ENCODE peak calls at places on chromosomes 6 and 20, in nine cellular contexts. E is stomach, N is A549, D is NT2/D1, M is kidney, A is mesendoderm, R is fibroblast of lung, T is fibroblast of the aortic adventitia, S is uterus. C is an unnamed sample.

GRCh38 chr6:154848580-154848979 is 115.4 kb downstream of the SCAF8 start:
- DNase-seq in E (no peak), M (no peak), R (peak; percentile 23), D (no peak), S (no peak), A (no peak), T (peak; percentile 24), N (no peak), C (no peak)

GRCh38 chr6:102961902-102962301 is 1568.4 kb downstream of the GRIK2 start:
- DNase-seq in T (no peak), E (no peak), R (no peak), M (no peak), A (no peak), D (no peak), N (no peak), S (no peak), C (no peak)

GRCh38 chr6:150511313-150511712 is 88.4 kb upstream of the PLEKHG1 start:
- DNase-seq in N (no peak), D (no peak), S (no peak), M (no peak), A (no peak), T (no peak), E (no peak), R (no peak), C (no peak)

GRCh38 chr20:29878777-29879442 is 1378.6 kb upstream of the DEFB115 start:
- DNase-seq in T (no peak), N (no peak), S (no peak), D (no peak), E (peak; percentile 26), M (peak; percentile 79), R (no peak), A (no peak), C (no peak)

GRCh38 chr20:32560989-32561830 is 23.9 kb downstream of the NOL4L start:
- DNase-seq in R (no peak), M (peak; percentile 62), T (peak; percentile 31), E (no peak), N (no peak), A (no peak), D (no peak), S (no peak), C (no peak)

GRCh38 chr20:19851863-19852262 is 93.8 kb downstream of the RIN2 start:
- DNase-seq in M (no peak), R (no peak), A (no peak), N (no peak), D (no peak), S (no peak), T (no peak), E (no peak), C (no peak)

GRCh38 chr6:38099211-38099610 is 279.7 kb downstream of the ZFAND3 start:
- DNase-seq in M (no peak), D (no peak), N (no peak), S (no peak), T (no peak), E (no peak), R (no peak), A (no peak), C (no peak)

GRCh38 chr20:32706486-32706885 is 32.7 kb upstream of the C20orf203 start:
- DNase-seq in M (no peak), R (no peak), E (no peak), D (no peak), T (no peak), S (no peak), N (no peak), A (no peak), C (no peak)

GRCh38 chr20:23049201-23049932 is at the start of gene THBD:
- DNase-seq in D (no peak), M (peak; percentile 93), E (peak; percentile 76), N (peak; percentile 89), S (peak; percentile 51), A (peak; percentile 57), R (peak; percentile 52), T (peak; percentile 78), C (no peak)

GRCh38 chr20:23046431-23046830 is 3.0 kb downstream of the THBD start:
- DNase-seq in S (no peak), A (no peak), T (no peak), M (no peak), D (no peak), E (no peak), R (no peak), N (no peak), C (no peak)

GRCh38 chr20:23048283-23049200 is 930 bp downstream of the THBD start:
- DNase-seq in A (peak; percentile 74), S (peak; percentile 22), R (peak; percentile 22), D (no peak), M (peak; percentile 86), E (peak; percentile 79), N (peak; percentile 76), T (peak; percentile 51), C (no peak)

GRCh38 chr20:23047001-23047737 is 2.3 kb downstream of the THBD start:
- DNase-seq in S (no peak), N (no peak), D (no peak), E (no peak), R (no peak), T (no peak), M (no peak), A (no peak), C (no peak)

DNA sequence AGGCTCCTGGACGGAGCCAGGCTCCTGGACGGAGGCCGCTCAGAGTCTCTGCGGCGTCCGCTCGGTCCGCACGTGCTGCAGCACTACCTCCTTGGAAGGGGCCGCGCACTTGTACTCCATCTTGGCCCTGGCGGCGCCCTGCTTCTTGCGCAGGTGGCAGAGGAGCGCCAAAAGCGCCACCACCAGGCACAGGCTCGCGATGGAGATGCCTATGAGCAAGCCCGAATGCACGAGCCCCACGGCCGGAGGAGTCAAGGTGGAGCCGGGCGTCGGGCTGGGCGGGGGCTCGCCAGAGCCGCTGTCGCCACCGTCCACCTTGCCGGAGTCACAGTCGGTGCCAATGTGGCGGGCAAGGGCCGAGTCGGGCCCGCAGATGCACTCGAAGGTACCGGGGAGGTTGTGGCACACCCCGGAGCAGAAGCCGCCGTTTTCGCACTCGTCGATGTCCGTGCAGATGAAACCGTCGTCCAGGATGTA is 1.7 kb downstream of the THBD start:
- DNase-seq in E (peak; percentile 46), D (no peak), T (no peak), N (no peak), M (peak; percentile 80), A (peak; percentile 43), R (no peak), S (no peak), C (no peak)
- H3K4me3 ChIP-seq in E (peak overlapping the region; percentile 61), D (no peak overlapping the region), T (peak overlapping the region; percentile 69), N (peak overlapping the region; percentile 72), M (peak overlapping the region; percentile 63), A (no peak overlapping the region), R (peak overlapping the region; percentile 39), S (peak overlapping the region; percentile 13), C (peak overlapping the region; percentile 11)

GRCh38 chr20:63651942-63652191 is 1.4 kb downstream of the STMN3 start:
- DNase-seq in T (no peak), S (no peak), N (no peak), M (peak; percentile 87), R (no peak), E (no peak), A (no peak), D (no peak), C (no peak)

GRCh38 chr20:63655249-63655648 is 2.0 kb upstream of the STMN3 start:
- DNase-seq in A (no peak), M (no peak), S (no peak), E (no peak), T (no peak), D (no peak), R (no peak), N (no peak), C (no peak)

GRCh38 chr20:63653041-63653973 is at the start of gene STMN3:
- DNase-seq in M (peak; percentile 98), D (peak; percentile 94), R (peak; percentile 96), T (peak; percentile 87), S (peak; percentile 87), N (peak; percentile 76), E (peak; percentile 84), A (peak; percentile 97), C (peak; percentile 54)

GRCh38 chr20:63652192-63652980 is 838 bp downstream of the STMN3 start:
- DNase-seq in S (peak; percentile 45), A (peak; percentile 51), T (peak; percentile 10), M (peak; percentile 89), D (no peak), R (peak; percentile 37), E (no peak), N (no peak), C (no peak)

DNA sequence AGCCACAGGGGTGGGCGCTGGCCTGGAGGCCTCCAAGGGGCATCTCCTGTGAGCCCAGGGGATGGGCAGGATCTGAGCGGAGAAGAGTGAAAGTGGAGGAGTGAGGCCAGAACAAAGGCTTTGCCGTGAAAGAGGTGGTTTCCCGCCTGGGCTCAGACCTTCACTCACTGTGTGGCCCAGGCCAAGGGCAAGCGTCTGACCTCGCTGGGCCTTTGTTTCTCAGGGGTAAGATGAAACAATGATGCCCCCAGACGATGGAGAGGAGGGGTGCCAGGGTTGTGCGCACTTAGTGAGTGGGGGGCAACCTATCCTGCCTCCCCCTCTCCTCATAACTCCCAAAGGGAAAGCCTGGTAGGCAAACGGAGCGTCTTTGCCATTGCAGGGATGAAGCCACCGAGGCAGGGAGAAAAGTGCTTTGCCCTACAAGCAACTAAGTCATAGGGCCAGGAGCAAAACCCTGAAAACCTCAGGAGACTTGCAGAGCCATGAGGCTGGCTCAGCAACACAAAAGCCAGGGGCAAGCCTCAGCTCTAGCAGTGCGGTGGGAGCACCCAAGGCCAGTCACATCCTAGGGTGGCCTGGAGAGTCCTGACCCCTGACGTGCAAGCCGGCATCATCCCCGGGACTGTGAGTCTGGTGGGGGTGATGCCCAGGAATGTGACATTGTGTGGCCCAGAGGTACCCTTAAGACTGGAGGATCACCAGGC is 903 bp upstream of the STMN3 start:
- DNase-seq in D (no peak), S (no peak), A (no peak), M (no peak), R (no peak), E (no peak), T (no peak), N (no peak), C (no peak)
- H3K4me3 ChIP-seq in D (peak overlapping the region; percentile 51), S (peak overlapping the region; percentile 38), A (no peak overlapping the region), M (no peak overlapping the region), R (no peak overlapping the region), E (peak overlapping the region; percentile 60), T (peak overlapping the region; percentile 56), N (peak overlapping the region; percentile 56), C (peak overlapping the region; percentile 35)

GRCh38 chr6:111114484-111114883 is 27.2 kb downstream of the SLC16A10 start:
- DNase-seq in A (no peak), T (no peak), D (no peak), R (peak; percentile 23), S (no peak), N (no peak), E (no peak), M (no peak), C (no peak)

GRCh38 chr6:111119550-111120329 is 32.4 kb downstream of the SLC16A10 start:
- DNase-seq in S (no peak), R (no peak), M (no peak), D (no peak), A (no peak), N (no peak), T (peak; percentile 7), E (no peak), C (no peak)

GRCh38 chr6:111118816-111119215 is 31.5 kb downstream of the SLC16A10 start:
- DNase-seq in T (no peak), N (no peak), A (no peak), M (no peak), D (no peak), E (no peak), R (no peak), S (no peak), C (no peak)

DNA sequence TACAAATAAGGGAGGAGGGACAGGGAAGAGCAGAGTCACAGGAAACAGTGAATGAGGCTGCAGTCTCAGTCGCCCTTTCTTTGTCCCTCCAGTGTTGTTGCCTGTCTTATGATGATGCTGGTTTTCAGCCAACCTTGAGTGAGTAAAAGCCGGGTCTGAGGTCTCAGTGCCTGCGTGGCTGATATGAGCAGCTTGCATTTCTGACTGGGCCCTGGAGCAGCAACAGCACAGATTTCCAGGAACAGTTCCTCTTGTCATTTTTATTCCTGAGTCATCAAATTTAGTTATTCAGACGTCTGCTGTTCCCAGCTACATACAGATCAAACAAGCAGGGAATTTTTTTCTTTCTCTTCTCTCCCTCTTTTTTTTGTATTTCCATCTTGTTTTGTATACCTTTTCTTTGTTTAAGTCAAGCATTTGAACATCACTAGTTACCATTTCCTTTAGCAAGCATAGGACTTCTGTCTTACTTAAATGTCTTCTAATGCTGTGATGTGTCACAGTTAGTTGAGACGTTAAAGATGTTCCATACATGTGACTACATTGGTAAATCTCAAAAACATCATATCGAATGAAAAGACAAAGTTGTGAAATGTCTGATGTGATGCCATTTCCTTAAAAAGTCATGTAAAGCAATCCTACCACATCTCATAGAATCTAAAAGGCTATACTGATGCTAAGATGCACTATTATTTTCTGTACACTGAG is 26.6 kb downstream of the SLC16A10 start:
- DNase-seq in N (no peak), D (peak; percentile 15), R (peak; percentile 88), E (peak; percentile 42), S (no peak), T (peak; percentile 59), M (no peak), A (no peak), C (peak; percentile 46)
- H3K4me3 ChIP-seq in N (no peak overlapping the region), D (no peak overlapping the region), R (no peak overlapping the region), E (no peak overlapping the region), S (no peak overlapping the region), T (no peak overlapping the region), M (no peak overlapping the region), A (no peak overlapping the region), C (no peak overlapping the region)

DNA sequence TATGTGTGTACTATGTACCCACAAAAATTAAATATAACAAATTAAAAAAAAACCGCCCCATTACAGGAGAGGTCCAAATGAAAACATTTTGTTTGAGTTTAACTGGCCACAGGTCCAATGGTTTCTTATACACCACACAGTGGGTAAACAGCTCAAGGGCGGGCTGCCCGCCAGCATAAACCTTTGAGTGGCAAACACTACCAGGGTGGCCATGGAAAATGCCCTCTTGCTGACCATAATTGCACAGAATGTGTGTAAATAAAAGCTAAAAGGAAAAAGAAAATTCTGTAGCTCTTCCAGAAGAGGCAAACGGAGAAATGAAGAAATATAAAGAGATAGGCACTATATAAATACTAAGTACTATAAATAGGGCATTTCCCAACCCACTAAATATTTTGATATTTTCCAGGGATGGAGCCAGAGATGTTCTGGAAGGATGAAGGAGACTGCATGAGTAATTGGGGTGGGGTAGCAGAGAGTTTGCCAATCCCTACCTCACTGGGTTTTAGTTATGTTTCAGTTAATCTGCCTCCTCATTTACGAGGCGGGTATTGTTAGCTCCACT is 1.1 kb upstream of the CDC5L start:
- DNase-seq in D (no peak), A (no peak), N (no peak), E (peak; percentile 83), T (peak; percentile 95), M (no peak), R (no peak), S (peak; percentile 33), C (no peak)
- H3K4me3 ChIP-seq in D (no peak overlapping the region), A (no peak overlapping the region), N (peak overlapping the region; percentile 79), E (peak overlapping the region; percentile 91), T (peak overlapping the region; percentile 96), M (peak overlapping the region; percentile 96), R (no peak overlapping the region), S (peak overlapping the region; percentile 87), C (peak overlapping the region; percentile 86)

C was measured in retinal pigment epithelial cell.